ENCODE peak calls at places on chromosomes 7 and 10, in seven cellular contexts. R is CD4-positive, alpha-beta T cell; G is fibroblast of mammary gland; Z is tibial artery; W is lung; E is spleen; C is RWPE1. T is an unnamed sample.

GRCh38 chr10:124992462-124993344 is 50.8 kb downstream of the ZRANB1 start:
- DNase-seq in R (no peak), G (peak), Z (peak), W (peak), E (peak), C (no peak), T (peak)

GRCh38 chr7:101923276-101923985 is 106.0 kb downstream of the CUX1 start:
- DNase-seq in R (no peak), G (no peak), Z (no peak), W (no peak), E (peak), C (no peak), T (no peak)

GRCh38 chr10:13839430-13839986 is 252.7 kb downstream of the PRPF18 start:
- DNase-seq in R (no peak), G (peak), Z (peak), W (no peak), E (no peak), C (peak), T (peak)

GRCh38 chr7:13989138-13989943 is at the start of gene ETV1:
- DNase-seq in R (no peak), G (peak), Z (peak), W (peak), E (peak), C (peak), T (peak)

GRCh38 chr7:150389532-150389816 is 10.3 kb downstream of the ZNF775 start:
- DNase-seq in R (no peak), G (no peak), Z (no peak), W (no peak), E (peak), C (no peak), T (no peak)

GRCh38 chr10:124551755-124552154 is 90.1 kb downstream of the LHPP start:
- DNase-seq in R (no peak), G (no peak), Z (no peak), W (no peak), E (no peak), C (no peak), T (no peak)

GRCh38 chr7:78683566-78683965 is 769.9 kb downstream of the MAGI2 start:
- DNase-seq in R (no peak), G (no peak), Z (no peak), W (no peak), E (no peak), C (no peak), T (no peak)

GRCh38 chr10:94411304-94411703 is 9.0 kb downstream of the TBC1D12 start:
- DNase-seq in R (no peak), G (no peak), Z (no peak), W (no peak), E (no peak), C (no peak), T (no peak)

GRCh38 chr10:110499796-110500514 is 2.2 kb downstream of the DUSP5 start:
- DNase-seq in R (no peak), G (no peak), Z (no peak), W (no peak), E (no peak), C (no peak), T (no peak)
- TF ChIP-seq CTCF in R (no peak), G (no peak), Z (no peak), W (no peak), E (no peak), C (no peak), T (no peak)

DNA sequence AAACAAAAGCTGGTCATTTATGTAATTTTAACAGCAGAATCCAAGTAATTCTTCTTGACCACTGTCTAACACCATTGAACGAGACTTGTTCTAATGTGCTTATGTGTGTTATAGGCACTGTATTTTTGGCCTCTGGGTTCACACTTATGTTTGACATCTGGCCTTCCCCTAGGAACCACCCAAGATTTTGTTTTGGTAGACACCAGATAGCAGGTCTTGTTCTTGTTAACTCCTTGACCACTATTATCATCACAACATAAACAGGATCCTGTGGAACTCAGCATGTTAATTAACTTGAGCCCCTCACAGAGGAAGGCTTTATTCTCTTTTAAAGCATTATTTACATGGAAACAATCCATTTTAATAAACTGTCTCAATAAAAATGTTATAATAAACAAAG is 167.7 kb downstream of the SEMA3D start:
- DNase-seq in R (no peak), G (no peak), Z (no peak), W (no peak), E (no peak), C (no peak), T (no peak)
- TF ChIP-seq CTCF in R (no peak), G (no peak), Z (no peak), W (no peak), E (no peak), C (no peak), T (no peak)

GRCh38 chr7:26084418-26084817 is 67.6 kb upstream of the NFE2L3 start:
- DNase-seq in R (no peak), G (no peak), Z (no peak), W (no peak), E (no peak), C (no peak), T (no peak)
- TF ChIP-seq CTCF in R (no peak), G (no peak), Z (no peak), W (no peak), E (no peak), C (no peak), T (no peak)

GRCh38 chr7:44460325-44460724 is 30.1 kb downstream of the NUDCD3 start:
- DNase-seq in R (no peak), G (no peak), Z (no peak), W (no peak), E (no peak), C (no peak), T (no peak)

GRCh38 chr7:44461387-44461786 is 29.1 kb downstream of the NUDCD3 start:
- DNase-seq in R (no peak), G (peak), Z (no peak), W (no peak), E (no peak), C (peak), T (no peak)

GRCh38 chr7:44465490-44465889 is 25.0 kb downstream of the NUDCD3 start:
- DNase-seq in R (no peak), G (no peak), Z (no peak), W (no peak), E (no peak), C (no peak), T (no peak)

GRCh38 chr7:44466300-44467216 is 23.9 kb downstream of the NUDCD3 start:
- DNase-seq in R (no peak), G (peak), Z (no peak), W (no peak), E (no peak), C (no peak), T (no peak)

DNA sequence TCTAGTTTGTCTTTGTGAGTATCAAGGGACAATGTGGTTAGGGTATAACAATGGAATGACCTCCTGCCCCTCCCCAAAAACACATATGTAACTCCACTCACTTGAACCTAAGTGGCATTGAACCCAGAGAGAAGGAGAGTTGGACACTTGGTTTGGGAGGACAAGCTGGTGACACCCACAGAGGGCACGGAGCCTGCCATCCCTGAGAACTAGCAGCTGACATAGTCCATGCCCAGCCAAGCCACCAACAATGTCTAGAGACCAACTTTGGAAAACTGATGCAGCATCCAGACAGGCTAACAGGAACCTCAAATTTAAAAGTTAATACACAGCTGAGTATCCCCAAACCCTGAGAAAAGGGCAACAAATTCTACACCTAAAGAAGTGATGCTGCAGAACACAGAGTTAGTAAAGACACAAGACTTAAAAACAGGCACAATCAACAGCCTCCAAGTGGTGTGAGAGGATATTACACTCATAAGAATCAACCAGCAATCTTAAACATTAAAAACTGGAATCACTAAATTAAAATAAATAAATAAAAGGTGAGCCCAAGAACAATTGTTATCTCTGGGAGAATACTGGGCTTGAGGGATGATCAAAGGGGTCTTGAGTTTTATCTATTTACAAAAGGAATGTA is 27.2 kb downstream of the NUDCD3 start:
- DNase-seq in R (no peak), G (peak), Z (no peak), W (no peak), E (no peak), C (no peak), T (no peak)
- TF ChIP-seq CTCF in R (peak), G (peak), Z (no peak), W (no peak), E (peak), C (peak), T (peak)

GRCh38 chr10:64430690-64431323 is 909.6 kb downstream of the REEP3 start:
- DNase-seq in R (no peak), G (peak), Z (no peak), W (no peak), E (no peak), C (no peak), T (no peak)
- TF ChIP-seq CTCF in R (no peak), G (peak), Z (no peak), W (no peak), E (no peak), C (no peak), T (no peak)

T was measured in psoas muscle.